ENCODE peak calls at places on chromosomes 12 and 14, in seven cellular contexts. M, U, O, C, B, K and G are unnamed samples.

GRCh38 chr12:19070341-19070740 is 59.2 kb upstream of the PLEKHA5 start:
- DNase-seq in K (no peak), B (no peak), U (no peak), O (no peak), M (no peak), C (no peak), G (no peak)

GRCh38 chr12:126212827-126213226 is 1147.6 kb downstream of the AACS start:
- DNase-seq in C (no peak), B (no peak), U (no peak), O (no peak), K (no peak), M (no peak), G (no peak)

GRCh38 chr12:70443274-70443673 is 77.2 kb downstream of the KCNMB4 start:
- DNase-seq in U (no peak), K (no peak), B (no peak), M (peak; percentile 23), O (no peak), C (no peak), G (no peak)

GRCh38 chr14:65357091-65357490 is 55.4 kb upstream of the FUT8 start:
- DNase-seq in M (no peak), U (no peak), B (no peak), K (no peak), C (no peak), O (peak; percentile 80), G (peak; percentile 80)

GRCh38 chr12:5184159-5184558 is 140.5 kb downstream of the KCNA5 start:
- DNase-seq in C (no peak), K (no peak), M (no peak), O (no peak), U (peak; percentile 35), B (no peak), G (no peak)

GRCh38 chr14:79915411-79915810 is 295.9 kb downstream of the DIO2 start:
- DNase-seq in U (no peak), B (no peak), C (no peak), M (no peak), K (no peak), O (no peak), G (no peak)

GRCh38 chr14:22026527-22026926 is 352.9 kb upstream of the OR4E1 start:
- DNase-seq in M (no peak), O (no peak), B (no peak), C (no peak), U (no peak), K (no peak), G (no peak)

GRCh38 chr12:26212988-26213387 is 17.6 kb downstream of the SSPN start:
- DNase-seq in B (no peak), U (no peak), O (no peak), C (no peak), M (no peak), K (no peak), G (no peak)

GRCh38 chr12:62799126-62799736 is 135.7 kb downstream of the PPM1H start:
- DNase-seq in K (peak; percentile 60), O (peak; percentile 76), B (no peak), U (peak; percentile 97), C (peak; percentile 60), M (peak; percentile 87), G (peak; percentile 54)

GRCh38 chr12:70849265-70849960 is 71.1 kb downstream of the PTPRR start:
- DNase-seq in O (no peak), U (peak; percentile 46), B (no peak), C (no peak), M (peak; percentile 90), K (no peak), G (no peak)

GRCh38 chr14:103624860-103625259 is 4.2 kb upstream of the KLC1 start:
- DNase-seq in K (peak; percentile 33), O (peak; percentile 22), U (no peak), C (no peak), M (peak; percentile 47), B (peak; percentile 92), G (peak; percentile 99)
- H3K4me1 ChIP-seq in K (peaks cover 4% of the 10 kb centered on the region), O (peaks cover 61% of the 10 kb centered on the region), U (peaks cover 3% of the 10 kb centered on the region), C (peaks cover 10% of the 10 kb centered on the region), M (peaks cover 9% of the 10 kb centered on the region), B (peaks cover 28% of the 10 kb centered on the region), G (peaks cover 46% of the 10 kb centered on the region)

DNA sequence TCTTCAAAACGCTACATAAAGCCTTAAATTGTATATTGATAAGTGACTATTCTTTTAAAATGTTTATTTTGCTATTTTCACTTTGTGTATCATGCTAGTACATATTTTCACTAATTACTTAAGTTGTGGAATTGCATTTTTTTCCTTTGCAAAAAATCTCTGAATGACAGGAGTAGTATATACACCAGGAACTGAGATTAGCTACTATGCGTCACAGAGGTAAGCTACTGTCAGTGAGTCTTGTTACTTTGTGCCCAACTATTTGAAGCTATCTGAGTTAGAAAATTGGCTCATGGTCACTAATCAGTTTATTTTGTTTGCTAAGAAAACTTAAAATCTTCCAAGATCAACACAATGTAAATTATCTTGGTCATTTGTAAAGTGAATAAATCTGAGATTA is 887.4 kb downstream of the TMTC2 start:
- DNase-seq in M (no peak), U (no peak), C (no peak), B (no peak), K (no peak), O (no peak), G (no peak)
- H3K4me3 ChIP-seq in M (no peak overlapping the region), U (no peak overlapping the region), C (no peak overlapping the region), B (no peak overlapping the region), K (no peak overlapping the region), O (no peak overlapping the region), G (no peak overlapping the region)

GRCh38 chr12:109244043-109244442 is 65.0 kb downstream of the FOXN4 start:
- DNase-seq in C (no peak), M (peak; percentile 2), B (no peak), U (no peak), O (no peak), K (no peak), G (no peak)
- H3K36me3 ChIP-seq in C (no peaks in the 10 kb centered on the region), M (peaks cover 71% of the 10 kb centered on the region), B (peaks cover 77% of the 10 kb centered on the region), U (no peaks in the 10 kb centered on the region), O (peaks cover 41% of the 10 kb centered on the region), K (no peaks in the 10 kb centered on the region), G (no peaks in the 10 kb centered on the region)

GRCh38 chr14:87241018-87241779 is 751.8 kb downstream of the GALC start:
- DNase-seq in U (no peak), O (no peak), C (no peak), M (no peak), K (no peak), B (no peak), G (no peak)
- H3K4me1 ChIP-seq in U (peaks cover 26% of the 10 kb centered on the region), O (no peaks in the 10 kb centered on the region), C (no peaks in the 10 kb centered on the region), M (peaks cover 15% of the 10 kb centered on the region), K (no peaks in the 10 kb centered on the region), B (no peaks in the 10 kb centered on the region), G (no peaks in the 10 kb centered on the region)

GRCh38 chr12:111434049-111434448 is 28.3 kb downstream of the SH2B3 start:
- DNase-seq in B (no peak), O (no peak), U (no peak), M (no peak), K (no peak), C (no peak), G (no peak)
- H3K4me3 ChIP-seq in B (no peak overlapping the region), O (peak overlapping the region; percentile 45), U (peak overlapping the region; percentile 14), M (no peak overlapping the region), K (no peak overlapping the region), C (no peak overlapping the region), G (no peak overlapping the region)

DNA sequence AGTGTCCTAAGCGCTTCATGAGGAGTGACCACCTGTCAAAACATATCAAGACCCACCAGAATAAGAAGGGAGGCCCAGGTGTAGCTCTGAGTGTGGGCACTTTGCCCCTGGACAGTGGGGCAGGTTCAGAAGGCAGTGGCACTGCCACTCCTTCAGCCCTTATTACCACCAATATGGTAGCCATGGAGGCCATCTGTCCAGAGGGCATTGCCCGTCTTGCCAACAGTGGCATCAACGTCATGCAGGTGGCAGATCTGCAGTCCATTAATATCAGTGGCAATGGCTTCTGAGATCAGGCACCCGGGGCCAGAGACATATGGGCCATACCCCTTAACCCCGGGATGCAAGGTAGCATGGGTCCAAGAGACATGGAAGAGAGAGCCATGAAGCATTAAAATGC is 12.7 kb upstream of the AMHR2 start:
- DNase-seq in M (no peak), K (no peak), U (no peak), B (peak; percentile 44), O (no peak), C (no peak), G (no peak)
- H3K36me3 ChIP-seq in M (peaks cover 42% of the 10 kb centered on the region), K (peaks cover 10% of the 10 kb centered on the region), U (peaks cover 24% of the 10 kb centered on the region), B (peaks cover 71% of the 10 kb centered on the region), O (peaks cover 71% of the 10 kb centered on the region), C (peaks cover 13% of the 10 kb centered on the region), G (peaks cover 39% of the 10 kb centered on the region)

GRCh38 chr12:57888407-57889157 is 42.1 kb upstream of the CTDSP2 start:
- DNase-seq in B (no peak), U (peak; percentile 76), O (peak; percentile 43), C (no peak), M (peak; percentile 67), K (peak; percentile 81), G (peak; percentile 85)
- H3K4me1 ChIP-seq in B (peaks cover 64% of the 10 kb centered on the region), U (peaks cover 21% of the 10 kb centered on the region), O (peaks cover 48% of the 10 kb centered on the region), C (peaks cover 17% of the 10 kb centered on the region), M (peaks cover 36% of the 10 kb centered on the region), K (peaks cover 12% of the 10 kb centered on the region), G (peaks cover 59% of the 10 kb centered on the region)

DNA sequence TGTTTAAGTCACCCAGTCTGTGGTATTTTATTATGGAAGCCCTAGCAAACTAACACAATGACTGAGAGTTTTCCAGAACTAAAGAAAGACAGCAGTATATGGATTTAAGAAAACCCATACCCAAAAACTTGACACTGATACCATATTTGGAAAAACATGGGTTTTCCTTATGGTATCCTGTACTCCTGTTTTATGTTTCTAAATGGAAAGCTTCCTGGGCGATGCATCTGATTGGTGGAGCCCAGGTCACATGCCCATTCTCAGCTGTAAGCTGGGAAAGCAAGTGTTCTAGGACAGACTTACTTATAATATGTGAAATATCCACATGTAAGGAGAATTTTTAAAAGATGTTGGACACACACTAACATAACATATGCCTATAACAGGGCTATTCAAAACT is 4.5 kb upstream of the RNASE4 start:
- DNase-seq in M (peak; percentile 24), B (no peak), U (peak; percentile 50), O (no peak), K (no peak), C (peak; percentile 48), G (no peak)
- H3K4me3 ChIP-seq in M (no peak overlapping the region), B (no peak overlapping the region), U (peak overlapping the region; percentile 92), O (peak overlapping the region; percentile 74), K (no peak overlapping the region), C (no peak overlapping the region), G (peak overlapping the region; percentile 75)

DNA sequence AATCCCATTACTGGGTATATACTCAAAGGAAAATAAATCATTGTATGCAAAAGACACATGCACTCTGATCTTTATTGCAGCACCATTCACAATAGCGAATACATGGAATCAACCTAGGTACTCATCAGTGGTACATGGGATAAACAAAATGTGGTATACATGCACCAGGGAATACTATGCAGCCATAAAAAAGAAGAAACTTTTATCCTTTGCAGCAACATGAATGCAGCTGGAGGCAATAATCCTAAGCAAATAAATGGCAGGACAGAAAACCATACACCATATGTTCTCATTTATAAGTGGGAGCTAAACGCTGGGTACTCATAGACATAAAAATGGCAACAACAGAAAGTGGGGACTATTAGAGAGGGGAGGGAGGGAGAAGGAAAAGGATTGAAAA is 15.9 kb downstream of the ERGIC2 start:
- DNase-seq in O (no peak), C (no peak), M (no peak), U (no peak), B (no peak), K (no peak), G (no peak)
- H3K36me3 ChIP-seq in O (peaks cover 90% of the 10 kb centered on the region), C (peaks cover 8% of the 10 kb centered on the region), M (peaks cover 21% of the 10 kb centered on the region), U (peaks cover 27% of the 10 kb centered on the region), B (peaks cover 48% of the 10 kb centered on the region), K (no peaks in the 10 kb centered on the region), G (peaks cover 51% of the 10 kb centered on the region)

GRCh38 chr14:61706096-61706690 is 10.9 kb downstream of the HIF1A start:
- DNase-seq in K (no peak), M (peak; percentile 54), O (no peak), B (no peak), U (no peak), C (no peak), G (no peak)
- H3K4me1 ChIP-seq in K (no peaks in the 10 kb centered on the region), M (peaks cover 22% of the 10 kb centered on the region), O (peaks cover 75% of the 10 kb centered on the region), B (no peaks in the 10 kb centered on the region), U (peaks cover 41% of the 10 kb centered on the region), C (peaks cover 25% of the 10 kb centered on the region), G (peaks cover 68% of the 10 kb centered on the region)